ENCODE peak calls at places on chromosomes 7 and 10, in nine cellular contexts. G is heart left ventricle, W is omental fat pad, O is mesothelial cell of epicardium, Q is HFFc6, T is GM13976, B is CD14-positive monocyte, I is upper lobe of left lung, U is fibroblast of lung. H is an unnamed sample.

GRCh38 chr10:86366033-86366901 is at the start of gene GRID1:
- DNase-seq in G (no peak), T (peak), I (peak), O (no peak), W (peak), U (no peak), Q (no peak), B (peak), H (peak)

GRCh38 chr7:56078196-56078595 is 14.1 kb downstream of the SUMF2 start:
- DNase-seq in U (no peak), Q (no peak), T (no peak), O (no peak), B (no peak), G (no peak), I (peak), W (no peak), H (peak)

GRCh38 chr10:132036887-132037675 is 28.7 kb upstream of the JAKMIP3 start:
- DNase-seq in U (no peak), G (peak), Q (no peak), I (no peak), T (no peak), O (no peak), W (no peak), B (peak), H (peak)

GRCh38 chr7:105664816-105665525 is 83.7 kb upstream of the EFCAB10 start:
- DNase-seq in I (no peak), U (no peak), O (no peak), G (no peak), T (no peak), B (no peak), Q (peak), W (no peak), H (no peak)

GRCh38 chr10:116849271-116850057 is at the start of gene ENO4:
- DNase-seq in G (peak), B (no peak), U (peak), W (peak), Q (peak), T (peak), O (peak), I (peak), H (no peak)

GRCh38 chr7:157831901-157832810 is 495.4 kb downstream of the DNAJB6 start:
- DNase-seq in Q (no peak), W (no peak), I (no peak), G (no peak), B (no peak), O (no peak), T (no peak), U (no peak), H (peak)

GRCh38 chr7:46776790-46777189 is 805.1 kb downstream of the TNS3 start:
- DNase-seq in W (no peak), I (no peak), T (no peak), U (peak), B (no peak), O (no peak), Q (peak), G (no peak), H (no peak)

GRCh38 chr10:127834221-127834620 is 58.5 kb downstream of the CLRN3 start:
- DNase-seq in B (no peak), W (no peak), I (no peak), G (peak), U (no peak), O (no peak), T (no peak), Q (no peak), H (no peak)

GRCh38 chr7:135493362-135493761 is 16.5 kb downstream of the CNOT4 start:
- DNase-seq in W (no peak), G (no peak), U (no peak), T (no peak), I (no peak), O (no peak), B (no peak), Q (no peak), H (no peak)

GRCh38 chr10:71635867-71636266 is 83.7 kb downstream of the C10orf105 start:
- DNase-seq in O (no peak), W (no peak), G (no peak), I (no peak), B (no peak), U (no peak), Q (no peak), T (no peak), H (no peak)

GRCh38 chr10:52030051-52030867 is 283.8 kb upstream of the DKK1 start:
- DNase-seq in T (no peak), O (no peak), I (no peak), U (peak), Q (no peak), B (no peak), G (no peak), W (no peak), H (no peak)

GRCh38 chr7:47218378-47219176 is 363.3 kb downstream of the TNS3 start:
- DNase-seq in G (no peak), Q (peak), I (no peak), B (no peak), W (no peak), T (no peak), U (no peak), O (no peak), H (no peak)

GRCh38 chr10:5752301-5752871 is 60.8 kb downstream of the GDI2 start:
- DNase-seq in O (no peak), G (peak), B (no peak), Q (no peak), T (no peak), I (peak), U (no peak), W (no peak), H (no peak)

GRCh38 chr10:47415520-47416304 is 31.6 kb upstream of the ZNF488 start:
- DNase-seq in W (no peak), I (no peak), Q (no peak), B (no peak), G (no peak), U (no peak), T (no peak), O (no peak), H (no peak)

GRCh38 chr10:78175444-78175843 is 141.8 kb downstream of the RPS24 start:
- DNase-seq in W (no peak), T (no peak), I (no peak), B (no peak), G (no peak), O (no peak), U (no peak), Q (no peak), H (no peak)

GRCh38 chr10:88108115-88108610 is 244.7 kb downstream of the PTEN start:
- DNase-seq in B (peak), W (no peak), T (no peak), Q (no peak), U (no peak), G (no peak), I (no peak), O (no peak), H (no peak)

GRCh38 chr7:8277394-8277982 is 15.5 kb upstream of the ICA1 start:
- DNase-seq in Q (no peak), T (peak), W (no peak), G (no peak), U (no peak), O (no peak), I (no peak), B (no peak), H (no peak)

GRCh38 chr10:33032354-33033254 is 74.6 kb upstream of the ITGB1 start:
- DNase-seq in U (peak), W (no peak), O (no peak), G (no peak), I (no peak), B (no peak), Q (peak), T (no peak), H (no peak)

GRCh38 chr10:21526184-21526951 is 886 bp upstream of the SKIDA1 start:
- DNase-seq in U (peak), T (peak), G (peak), B (no peak), Q (peak), W (peak), O (peak), I (peak), H (peak)

GRCh38 chr10:66564341-66564740 is 361.5 kb upstream of the LRRTM3 start:
- DNase-seq in I (no peak), U (peak), B (no peak), Q (no peak), O (no peak), W (no peak), G (no peak), T (no peak), H (no peak)

GRCh38 chr10:61153766-61154165 is 209.8 kb upstream of the RHOBTB1 start:
- DNase-seq in T (no peak), I (no peak), Q (no peak), U (peak), B (no peak), O (no peak), W (no peak), G (no peak), H (no peak)

GRCh38 chr7:149027560-149028345 is 552 bp downstream of the PDIA4 start:
- DNase-seq in T (no peak), G (peak), W (no peak), B (no peak), Q (peak), U (peak), I (no peak), O (no peak), H (no peak)

GRCh38 chr10:132423966-132424847 is 27.2 kb downstream of the PWWP2B start:
- DNase-seq in I (peak), Q (no peak), U (no peak), W (no peak), T (no peak), B (no peak), O (no peak), G (no peak), H (no peak)

GRCh38 chr10:24574578-24575155 is 149.0 kb downstream of the ARHGAP21 start:
- DNase-seq in W (no peak), G (no peak), I (no peak), Q (no peak), O (no peak), B (no peak), U (no peak), T (no peak), H (no peak)

GRCh38 chr10:26556756-26557640 is 118.9 kb downstream of the APBB1IP start:
- DNase-seq in O (peak), U (peak), T (peak), Q (peak), B (no peak), G (no peak), I (no peak), W (no peak), H (no peak)

GRCh38 chr7:104883718-104884452 is 130.1 kb upstream of the KMT2E start:
- DNase-seq in W (peak), I (peak), T (peak), U (peak), B (peak), Q (peak), O (peak), G (peak), H (no peak)

GRCh38 chr7:81268551-81268950 is 349.7 kb upstream of the SEMA3C start:
- DNase-seq in W (no peak), G (no peak), T (no peak), I (no peak), B (no peak), O (no peak), U (peak), Q (no peak), H (no peak)

GRCh38 chr7:39644170-39644569 is 20.8 kb downstream of the RALA start:
- DNase-seq in Q (no peak), B (no peak), G (no peak), I (no peak), T (no peak), O (no peak), W (no peak), U (no peak), H (no peak)

GRCh38 chr7:32495298-32496051 is at the start of gene AVL9:
- DNase-seq in T (peak), Q (peak), I (peak), G (peak), B (peak), W (peak), O (peak), U (peak), H (peak)

GRCh38 chr10:30829921-30830671 is 200.5 kb upstream of the LYZL2 start:
- DNase-seq in I (no peak), Q (peak), B (no peak), G (no peak), W (no peak), T (no peak), O (no peak), U (peak), H (no peak)

GRCh38 chr7:25093268-25093802 is 31.7 kb downstream of the CYCS start:
- DNase-seq in G (peak), T (peak), I (no peak), W (peak), Q (peak), B (peak), U (peak), O (peak), H (no peak)

GRCh38 chr7:71173955-71174354 is 42.0 kb downstream of the GALNT17 start:
- DNase-seq in W (no peak), T (no peak), U (no peak), Q (no peak), O (peak), B (no peak), I (no peak), G (peak), H (no peak)

GRCh38 chr10:86368046-86368445 is 1.5 kb upstream of the GRID1 start:
- DNase-seq in O (no peak), B (no peak), W (no peak), G (no peak), U (no peak), T (no peak), Q (no peak), I (no peak), H (peak)

GRCh38 chr7:86453454-86453853 is 190.3 kb upstream of the GRM3 start:
- DNase-seq in B (no peak), U (no peak), I (no peak), G (no peak), W (no peak), Q (no peak), T (no peak), O (no peak), H (no peak)

GRCh38 chr10:96512524-96512991 is 1.2 kb downstream of the TLL2 start:
- DNase-seq in W (no peak), I (peak), U (peak), B (no peak), O (peak), T (peak), Q (no peak), G (peak), H (no peak)

GRCh38 chr7:12729112-12729511 is 41.7 kb downstream of the ARL4A start:
- DNase-seq in T (no peak), O (peak), B (peak), U (peak), W (peak), G (peak), Q (no peak), I (no peak), H (no peak)

GRCh38 chr7:135601182-135601581 is 43.5 kb downstream of the NUP205 start:
- DNase-seq in I (no peak), O (no peak), Q (no peak), T (no peak), U (peak), B (no peak), G (no peak), W (no peak), H (no peak)

GRCh38 chr7:364536-364935 is 74.6 kb downstream of the FOXL3 start:
- DNase-seq in I (no peak), U (no peak), G (no peak), W (no peak), T (no peak), B (peak), Q (no peak), O (no peak), H (peak)

GRCh38 chr10:1626410-1626809 is 110.9 kb downstream of the ADARB2 start:
- DNase-seq in G (no peak), Q (no peak), B (no peak), U (no peak), W (no peak), O (no peak), I (no peak), T (no peak), H (no peak)

GRCh38 chr7:126856691-126857291 is 395.9 kb downstream of the GRM8 start:
- DNase-seq in U (no peak), I (no peak), Q (no peak), T (peak), W (no peak), B (no peak), O (no peak), G (no peak), H (no peak)
- TF ChIP-seq CTCF in U (no peak), I (peak), Q (peak), T (peak), W (no peak), B (peak), O (peak), G (peak), H (peak)

GRCh38 chr7:129213828-129214227 is 11.0 kb upstream of the AHCYL2 start:
- DNase-seq in G (no peak), B (no peak), W (no peak), O (no peak), Q (peak), U (no peak), T (peak), I (no peak), H (no peak)
- TF ChIP-seq CTCF in G (no peak), B (no peak), W (no peak), O (no peak), Q (peak), U (no peak), T (peak), I (no peak), H (peak)

DNA sequence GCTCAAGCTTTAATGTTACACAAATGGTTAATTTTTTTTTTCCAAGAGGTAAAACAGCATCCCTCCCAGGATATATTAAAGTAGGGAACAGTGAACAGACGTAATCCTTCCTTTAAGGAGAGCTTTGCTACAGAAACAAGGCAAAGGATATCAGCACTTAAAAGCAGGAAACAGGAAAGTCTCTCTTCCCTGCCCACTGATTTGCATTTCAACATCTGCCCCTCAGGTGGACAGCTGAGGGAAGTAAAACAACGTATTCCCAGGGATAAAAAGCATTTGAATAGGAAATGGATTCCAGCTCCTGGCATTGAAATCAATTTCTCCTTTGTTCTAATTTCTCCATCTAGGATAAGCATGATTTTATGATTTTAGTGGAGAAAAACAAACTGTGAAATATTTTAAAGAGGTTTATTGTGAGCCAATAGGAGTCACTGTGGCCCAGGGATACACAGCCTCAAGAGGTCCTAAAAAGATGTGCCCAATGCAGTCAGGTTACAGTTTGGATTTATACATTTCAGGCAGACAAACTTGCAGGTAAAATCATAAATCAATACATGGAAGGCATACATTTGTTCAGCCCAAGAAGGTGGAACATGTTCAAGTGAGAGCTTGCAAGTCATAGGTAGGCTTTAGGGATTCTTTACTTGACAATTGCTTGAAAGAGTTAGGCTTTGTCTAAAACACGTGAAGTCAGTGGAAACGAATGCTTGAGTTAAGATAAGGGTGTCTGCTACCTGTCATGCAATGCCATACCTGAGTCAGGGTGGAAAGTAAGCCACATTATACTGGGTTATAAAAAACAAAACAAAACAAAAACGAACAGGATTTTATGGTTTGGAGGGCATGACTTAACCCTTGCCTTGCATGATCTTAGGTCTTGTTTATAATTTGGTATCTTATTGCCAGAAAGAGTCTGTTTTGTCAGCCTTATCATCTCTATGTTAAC is 286.2 kb upstream of the VWC2 start:
- DNase-seq in O (no peak), W (no peak), I (no peak), B (no peak), T (no peak), G (no peak), U (no peak), Q (no peak), H (no peak)
- TF ChIP-seq CTCF in O (no peak), W (no peak), I (no peak), B (no peak), T (no peak), G (no peak), U (no peak), Q (no peak), H (no peak)

GRCh38 chr7:100874577-100875355 is at the start of gene SRRT:
- DNase-seq in T (peak), G (peak), Q (peak), I (peak), O (peak), B (peak), U (peak), W (peak), H (peak)
- TF ChIP-seq CTCF in T (no peak), G (peak), Q (peak), I (peak), O (peak), B (peak), U (peak), W (peak), H (peak)

DNA sequence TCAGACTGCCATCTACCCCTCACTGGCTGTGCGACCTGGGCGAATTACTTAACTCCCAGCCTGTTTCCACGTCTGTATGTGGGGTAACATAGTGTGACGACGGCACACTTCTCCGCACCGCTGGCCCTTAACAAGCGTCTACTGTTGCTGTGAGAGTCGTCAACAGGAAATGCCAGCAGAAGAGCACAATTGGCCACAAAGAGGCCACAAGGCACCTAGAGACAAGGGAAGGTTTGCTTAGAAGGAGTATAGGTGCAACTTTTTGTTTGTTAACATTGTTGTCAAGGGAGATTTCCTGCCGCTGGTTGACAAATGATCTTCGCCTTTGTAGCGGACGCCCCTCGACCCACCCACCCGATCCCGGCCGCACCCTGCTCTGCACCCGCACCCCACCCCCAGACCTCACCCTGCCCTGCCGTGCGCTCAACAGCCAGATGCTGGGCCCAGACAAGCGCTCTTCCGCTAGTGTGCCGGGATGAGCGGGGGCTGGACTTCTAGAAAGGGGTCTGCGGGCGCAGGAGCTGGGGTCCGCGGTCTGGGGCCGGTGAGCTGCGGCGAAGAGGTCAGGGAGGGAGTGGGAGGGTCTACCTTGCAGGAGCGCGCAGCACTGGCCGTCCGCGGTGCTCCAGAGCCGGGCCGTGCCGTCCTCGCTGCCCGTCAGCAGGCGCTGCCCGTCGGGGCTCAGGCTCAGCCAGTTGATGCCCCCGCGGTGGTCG is 841 bp downstream of the WDR86 start:
- DNase-seq in B (no peak), O (no peak), Q (no peak), T (no peak), W (no peak), U (no peak), G (no peak), I (peak), H (peak)
- TF ChIP-seq CTCF in B (no peak), O (no peak), Q (no peak), T (no peak), W (no peak), U (no peak), G (no peak), I (no peak), H (no peak)

DNA sequence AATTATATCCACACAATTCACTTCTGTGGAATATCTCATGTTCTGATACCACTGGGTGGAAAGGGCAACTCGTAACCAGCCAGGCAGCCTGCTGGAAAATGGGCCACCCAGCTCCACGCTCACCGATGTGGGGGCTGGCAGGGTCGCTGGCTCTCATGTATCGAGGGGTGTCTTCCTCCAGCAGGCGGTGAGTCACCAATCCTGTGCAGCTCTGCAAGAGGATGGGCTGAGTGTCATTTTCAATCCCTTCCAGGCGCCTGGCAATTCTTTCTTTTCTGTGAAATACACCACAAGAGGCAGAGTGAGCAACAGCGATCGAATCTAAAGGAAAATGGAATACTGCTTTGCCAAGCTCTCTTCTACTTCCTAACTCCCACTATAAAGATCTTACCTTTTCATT is 80.1 kb downstream of the SVIL start:
- DNase-seq in W (no peak), T (no peak), Q (peak), B (peak), O (no peak), I (peak), G (no peak), U (no peak), H (no peak)
- TF ChIP-seq CTCF in W (no peak), T (no peak), Q (peak), B (peak), O (no peak), I (no peak), G (no peak), U (peak), H (peak)